ENCODE peak calls at places on chromosomes 5 and 9, in eight cellular contexts. J is mesendoderm; I is adrenal gland; L is naive thymus-derived CD4-positive, alpha-beta T cell; K is IMR-90; V is mesenchymal stem cell; C is tibial artery; Q is sigmoid colon. Z is an unnamed sample.

GRCh38 chr5:172749881-172750608 is 20.9 kb downstream of the DUSP1 start:
- DNase-seq in J (no peak), I (no peak), L (no peak), K (no peak), V (no peak), C (peak), Q (peak), Z (peak)

GRCh38 chr5:36079200-36079761 is 12.6 kb upstream of the UGT3A2 start:
- DNase-seq in J (peak), I (peak), L (peak), K (peak), V (peak), C (no peak), Q (no peak), Z (no peak)

GRCh38 chr5:154312571-154312970 is 122.0 kb downstream of the GALNT10 start:
- DNase-seq in J (no peak), I (no peak), L (no peak), K (peak), V (no peak), C (no peak), Q (no peak), Z (no peak)

GRCh38 chr5:54676964-54677363 is 159.4 kb downstream of the SNX18 start:
- DNase-seq in J (no peak), I (no peak), L (no peak), K (no peak), V (no peak), C (no peak), Q (no peak), Z (no peak)

GRCh38 chr9:96491079-96491879 is 41.3 kb downstream of the HABP4 start:
- DNase-seq in J (no peak), I (peak), L (no peak), K (peak), V (no peak), C (no peak), Q (no peak), Z (no peak)

GRCh38 chr9:4833781-4834560 is 41.2 kb downstream of the RCL1 start:
- DNase-seq in J (no peak), I (no peak), L (no peak), K (peak), V (peak), C (no peak), Q (no peak), Z (no peak)

GRCh38 chr5:179322071-179323025 is 22.9 kb downstream of the ADAMTS2 start:
- DNase-seq in J (no peak), I (peak), L (no peak), K (no peak), V (no peak), C (peak), Q (peak), Z (no peak)

GRCh38 chr5:40385544-40385943 is 294.2 kb upstream of the PTGER4 start:
- DNase-seq in J (peak), I (no peak), L (no peak), K (peak), V (peak), C (no peak), Q (no peak), Z (no peak)

GRCh38 chr5:93602261-93603149 is 19.5 kb downstream of the NR2F1 start:
- DNase-seq in J (peak), I (no peak), L (no peak), K (peak), V (peak), C (no peak), Q (no peak), Z (no peak)

GRCh38 chr9:132506907-132507669 is 75.3 kb upstream of the BARHL1 start:
- DNase-seq in J (no peak), I (no peak), L (no peak), K (no peak), V (peak), C (no peak), Q (no peak), Z (no peak)

GRCh38 chr5:62017092-62017491 is 288.9 kb upstream of the KIF2A start:
- DNase-seq in J (no peak), I (no peak), L (no peak), K (no peak), V (no peak), C (no peak), Q (no peak), Z (no peak)

GRCh38 chr5:177006265-177006972 is at the start of gene UIMC1:
- DNase-seq in J (peak), I (peak), L (peak), K (peak), V (peak), C (peak), Q (peak), Z (peak)

GRCh38 chr9:27717991-27718390 is 144.7 kb upstream of the C9orf72 start:
- DNase-seq in J (no peak), I (no peak), L (no peak), K (no peak), V (peak), C (no peak), Q (no peak), Z (no peak)

GRCh38 chr9:131885144-131885609 is 145.3 kb upstream of the RAPGEF1 start:
- DNase-seq in J (no peak), I (no peak), L (no peak), K (no peak), V (no peak), C (peak), Q (no peak), Z (no peak)

GRCh38 chr5:153358315-153358976 is 132.0 kb upstream of the GRIA1 start:
- DNase-seq in J (peak), I (no peak), L (no peak), K (no peak), V (peak), C (no peak), Q (no peak), Z (no peak)

GRCh38 chr9:105500108-105500766 is 52.4 kb downstream of the FSD1L start:
- DNase-seq in J (no peak), I (no peak), L (no peak), K (peak), V (peak), C (no peak), Q (no peak), Z (no peak)

GRCh38 chr5:68141494-68141893 is 74.1 kb upstream of the PIK3R1 start:
- DNase-seq in J (no peak), I (no peak), L (no peak), K (peak), V (peak), C (no peak), Q (no peak), Z (no peak)

GRCh38 chr5:80172067-80172690 is 83.7 kb downstream of the SERINC5 start:
- DNase-seq in J (no peak), I (peak), L (no peak), K (no peak), V (no peak), C (no peak), Q (no peak), Z (no peak)

GRCh38 chr5:178460598-178461425 is 129.4 kb downstream of the COL23A1 start:
- DNase-seq in J (peak), I (peak), L (peak), K (peak), V (peak), C (peak), Q (no peak), Z (peak)

GRCh38 chr9:91395106-91395552 is 28.5 kb downstream of the NFIL3 start:
- DNase-seq in J (no peak), I (no peak), L (no peak), K (peak), V (peak), C (no peak), Q (no peak), Z (no peak)

GRCh38 chr9:38087934-38088925 is 19.2 kb upstream of the SHB start:
- DNase-seq in J (peak), I (peak), L (peak), K (peak), V (peak), C (peak), Q (peak), Z (peak)

GRCh38 chr9:13845460-13845859 is 468.5 kb downstream of the NFIB start:
- DNase-seq in J (no peak), I (no peak), L (no peak), K (peak), V (peak), C (no peak), Q (no peak), Z (no peak)

GRCh38 chr9:77648458-77649108 is 461 bp upstream of the GNA14 start:
- DNase-seq in J (peak), I (peak), L (no peak), K (no peak), V (peak), C (peak), Q (peak), Z (no peak)

GRCh38 chr5:178221203-178221771 is 11.3 kb downstream of the PHYKPL start:
- DNase-seq in J (no peak), I (no peak), L (no peak), K (no peak), V (no peak), C (no peak), Q (no peak), Z (no peak)

GRCh38 chr9:122096620-122097415 is 3.7 kb upstream of the TTLL11 start:
- DNase-seq in J (no peak), I (no peak), L (no peak), K (no peak), V (no peak), C (peak), Q (no peak), Z (peak)

GRCh38 chr9:122097679-122098315 is 4.7 kb upstream of the TTLL11 start:
- DNase-seq in J (no peak), I (peak), L (no peak), K (no peak), V (no peak), C (peak), Q (no peak), Z (peak)

GRCh38 chr9:122100756-122101155 is 7.6 kb upstream of the TTLL11 start:
- DNase-seq in J (no peak), I (no peak), L (no peak), K (no peak), V (no peak), C (peak), Q (peak), Z (peak)

GRCh38 chr9:122102156-122102555 is 9.0 kb upstream of the TTLL11 start:
- DNase-seq in J (no peak), I (no peak), L (no peak), K (no peak), V (no peak), C (peak), Q (peak), Z (no peak)

GRCh38 chr9:122099271-122099869 is 6.3 kb upstream of the TTLL11 start:
- DNase-seq in J (peak), I (peak), L (peak), K (peak), V (peak), C (peak), Q (peak), Z (peak)
- H3K4me3 ChIP-seq in J (no peak), I (no peak), L (no peak), K (no peak), V (peak), C (no peak), Q (no peak), Z (no peak)

GRCh38 chr5:147075187-147075586 is 159.6 kb upstream of the STK32A start:
- DNase-seq in J (no peak), I (no peak), L (no peak), K (no peak), V (no peak), C (no peak), Q (no peak), Z (no peak)
- H3K4me3 ChIP-seq in J (no peak), I (no peak), L (no peak), K (no peak), V (no peak), C (no peak), Q (no peak), Z (no peak)

GRCh38 chr9:80516678-80517077 is 944.9 kb downstream of the TLE4 start:
- DNase-seq in J (no peak), I (no peak), L (no peak), K (no peak), V (no peak), C (no peak), Q (no peak), Z (no peak)

GRCh38 chr9:80522465-80522864 is 950.7 kb downstream of the TLE4 start:
- DNase-seq in J (no peak), I (no peak), L (no peak), K (peak), V (no peak), C (no peak), Q (no peak), Z (no peak)

DNA sequence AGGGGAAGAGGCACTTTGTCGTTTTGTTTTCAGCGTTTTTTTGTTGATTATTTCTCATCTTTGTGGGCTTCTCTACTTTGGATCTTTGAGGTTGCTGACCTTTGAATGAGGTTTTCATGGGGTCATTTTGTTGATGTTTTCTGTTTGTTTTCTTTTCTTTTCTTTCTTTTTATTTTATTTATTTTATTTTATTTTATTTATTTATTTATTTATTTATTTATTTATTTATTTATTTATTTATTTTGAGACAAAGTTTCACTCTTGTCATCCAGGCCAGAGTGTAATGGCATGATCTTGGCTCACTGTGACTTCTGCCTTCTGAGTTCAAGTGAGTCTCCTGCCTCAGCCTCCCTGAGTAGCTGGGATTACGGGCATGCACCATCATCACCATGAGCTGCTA is 946.7 kb downstream of the TLE4 start:
- DNase-seq in J (no peak), I (no peak), L (no peak), K (no peak), V (no peak), C (no peak), Q (no peak), Z (no peak)
- H3K4me3 ChIP-seq in J (no peak), I (no peak), L (no peak), K (no peak), V (no peak), C (no peak), Q (no peak), Z (no peak)

DNA sequence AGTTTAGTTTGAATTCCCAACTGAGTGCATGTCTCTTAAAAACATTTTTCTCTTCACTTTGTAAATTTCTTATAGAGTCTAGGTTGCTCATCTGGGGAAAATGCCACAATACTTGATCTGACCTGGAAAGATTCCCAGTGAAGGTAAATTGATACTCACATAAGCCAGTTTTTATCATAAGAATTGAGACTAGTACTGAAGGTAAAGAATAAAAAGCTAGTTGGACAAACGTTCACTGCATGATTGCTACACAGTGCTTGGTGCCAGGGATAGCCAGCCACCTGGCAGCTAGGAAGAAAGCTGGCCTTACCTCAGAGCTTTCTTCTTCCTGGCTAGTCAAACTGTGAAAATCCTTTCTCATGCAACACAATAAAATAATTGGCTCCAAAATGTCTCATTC is 77.1 kb downstream of the MUSK start:
- DNase-seq in J (no peak), I (no peak), L (no peak), K (peak), V (no peak), C (peak), Q (no peak), Z (no peak)
- H3K4me3 ChIP-seq in J (no peak), I (no peak), L (no peak), K (no peak), V (no peak), C (no peak), Q (no peak), Z (no peak)

GRCh38 chr9:93952784-93953491 is 2.2 kb downstream of the BARX1 start:
- DNase-seq in J (peak), I (no peak), L (no peak), K (no peak), V (no peak), C (no peak), Q (peak), Z (no peak)
- H3K4me3 ChIP-seq in J (no peak), I (no peak), L (no peak), K (no peak), V (no peak), C (no peak), Q (no peak), Z (peak)

GRCh38 chr5:150598046-150598445 is 42.4 kb upstream of the SYNPO start:
- DNase-seq in J (no peak), I (no peak), L (no peak), K (no peak), V (no peak), C (no peak), Q (no peak), Z (no peak)
- H3K4me3 ChIP-seq in J (no peak), I (no peak), L (no peak), K (no peak), V (no peak), C (no peak), Q (no peak), Z (no peak)

GRCh38 chr5:156330141-156330870 is 3.3 kb downstream of the SGCD start:
- DNase-seq in J (no peak), I (no peak), L (no peak), K (peak), V (no peak), C (no peak), Q (no peak), Z (no peak)
- H3K4me3 ChIP-seq in J (no peak), I (no peak), L (no peak), K (no peak), V (no peak), C (no peak), Q (no peak), Z (no peak)

Z was measured in coronary artery.